ENCODE peak calls at places on chromosomes 11 and 22, in eight cellular contexts. R is upper lobe of right lung, B is body of pancreas, A is ovary, W is transverse colon, Y is H9, O is left ventricle myocardium inferior, Z is cardiac muscle cell. X is an unnamed sample.

GRCh38 chr22:39205344-39206021 is 39.3 kb downstream of the PDGFB start:
- DNase-seq in R (peak; percentile 41), B (no peak), A (no peak), W (no peak), Y (peak; percentile 33), O (no peak), Z (no peak), X (peak; percentile 48)

GRCh38 chr11:3853935-3854659 is 1.4 kb upstream of the STIM1 start:
- DNase-seq in R (no peak), B (peak; percentile 32), A (no peak), W (peak; percentile 60), Y (no peak), O (peak; percentile 21), Z (no peak), X (no peak)

GRCh38 chr11:67312187-67313021 is 9.1 kb downstream of the SSH3 start:
- DNase-seq in R (peak; percentile 71), B (no peak), A (no peak), W (peak; percentile 85), Y (no peak), O (no peak), Z (no peak), X (peak; percentile 93)

GRCh38 chr22:44023404-44024287 is 456 bp upstream of the PARVB start:
- DNase-seq in R (peak; percentile 77), B (peak; percentile 50), A (peak; percentile 36), W (peak; percentile 50), Y (peak; percentile 42), O (peak; percentile 76), Z (peak; percentile 65), X (no peak)

GRCh38 chr22:36081023-36081431 is 52.4 kb upstream of the RBFOX2 start:
- DNase-seq in R (no peak), B (no peak), A (no peak), W (peak; percentile 26), Y (no peak), O (no peak), Z (no peak), X (peak; percentile 43)

GRCh38 chr11:47216141-47216798 is 1.5 kb downstream of the DDB2 start:
- DNase-seq in R (no peak), B (peak; percentile 52), A (peak; percentile 45), W (peak; percentile 68), Y (no peak), O (no peak), Z (peak; percentile 62), X (peak; percentile 54)

GRCh38 chr11:107780775-107781174 is 68.9 kb upstream of the SLN start:
- DNase-seq in R (no peak), B (no peak), A (no peak), W (no peak), Y (no peak), O (no peak), Z (no peak), X (no peak)

GRCh38 chr22:19178659-19179471 is at the start of gene SLC25A1:
- DNase-seq in R (peak; percentile 97), B (peak; percentile 98), A (peak; percentile 93), W (peak; percentile 96), Y (peak; percentile 91), O (peak; percentile 94), Z (peak; percentile 94), X (peak; percentile 72)

GRCh38 chr11:44617671-44618461 is 52.4 kb downstream of the CD82 start:
- DNase-seq in R (no peak), B (no peak), A (no peak), W (peak; percentile 6), Y (no peak), O (no peak), Z (no peak), X (no peak)

GRCh38 chr11:128692750-128693578 is 908 bp upstream of the FLI1 start:
- DNase-seq in R (peak; percentile 73), B (no peak), A (no peak), W (peak; percentile 27), Y (peak; percentile 58), O (no peak), Z (no peak), X (no peak)

GRCh38 chr11:69962152-69962551 is 116.0 kb upstream of the ANO1 start:
- DNase-seq in R (no peak), B (no peak), A (no peak), W (peak; percentile 29), Y (no peak), O (no peak), Z (no peak), X (peak; percentile 79)

GRCh38 chr11:66136752-66137123 is 66.7 kb downstream of the PACS1 start:
- DNase-seq in R (no peak), B (peak; percentile 21), A (no peak), W (no peak), Y (no peak), O (no peak), Z (no peak), X (no peak)

GRCh38 chr11:122721201-122721963 is 65.9 kb downstream of the UBASH3B start:
- DNase-seq in R (no peak), B (no peak), A (no peak), W (no peak), Y (no peak), O (no peak), Z (no peak), X (no peak)

GRCh38 chr11:47514825-47515647 is 37.9 kb downstream of the CELF1 start:
- DNase-seq in R (no peak), B (no peak), A (no peak), W (no peak), Y (peak; percentile 16), O (no peak), Z (no peak), X (peak; percentile 75)

GRCh38 chr11:14676068-14676467 is 32.5 kb downstream of the PDE3B start:
- DNase-seq in R (no peak), B (no peak), A (no peak), W (no peak), Y (no peak), O (no peak), Z (no peak), X (no peak)

GRCh38 chr22:17734197-17734596 is 40.1 kb downstream of the BID start:
- DNase-seq in R (no peak), B (no peak), A (no peak), W (no peak), Y (no peak), O (no peak), Z (no peak), X (no peak)

GRCh38 chr11:133900176-133901105 is 55.1 kb upstream of the SPATA19 start:
- DNase-seq in R (no peak), B (no peak), A (no peak), W (no peak), Y (no peak), O (no peak), Z (no peak), X (no peak)

GRCh38 chr11:77083553-77084245 is 16.9 kb downstream of the CAPN5 start:
- DNase-seq in R (peak; percentile 50), B (no peak), A (peak; percentile 15), W (peak; percentile 7), Y (no peak), O (no peak), Z (no peak), X (no peak)

GRCh38 chr11:1120532-1121342 is 37.0 kb upstream of the MUC5AC start:
- DNase-seq in R (no peak), B (no peak), A (no peak), W (peak; percentile 4), Y (no peak), O (no peak), Z (no peak), X (no peak)

GRCh38 chr11:112292188-112292587 is 31.5 kb upstream of the PLET1 start:
- DNase-seq in R (no peak), B (no peak), A (no peak), W (no peak), Y (no peak), O (no peak), Z (no peak), X (no peak)
- H3K27ac ChIP-seq in R (no peak overlapping the region), B (no peak overlapping the region), A (no peak overlapping the region), W (peak overlapping the region; percentile 79), Y (no peak overlapping the region), O (peak overlapping the region; percentile 84), Z (no peak overlapping the region), X (no peak overlapping the region)

DNA sequence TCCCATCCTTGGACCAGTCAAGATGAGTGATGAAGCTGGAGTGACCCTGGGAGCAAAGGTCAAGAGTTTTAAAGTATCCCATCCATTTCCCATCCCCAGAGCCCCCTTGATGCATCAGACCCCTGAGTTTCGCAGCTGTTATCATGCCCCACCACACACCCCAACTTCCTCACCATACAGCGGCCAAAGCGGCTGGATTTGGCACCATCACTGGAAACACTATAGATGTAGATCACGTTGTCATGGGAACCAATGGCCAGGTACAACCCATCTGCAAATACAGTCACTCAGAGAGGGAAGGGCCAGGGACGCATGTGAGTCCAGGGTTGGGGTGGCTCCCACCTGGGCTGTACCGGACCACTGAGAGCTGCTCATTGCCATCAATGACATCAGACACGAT is 2.1 kb upstream of the MTA2 start:
- DNase-seq in R (no peak), B (no peak), A (no peak), W (no peak), Y (no peak), O (no peak), Z (no peak), X (no peak)
- H3K4me1 ChIP-seq in R (peaks cover 21% of the 10 kb centered on the region), B (peaks cover 34% of the 10 kb centered on the region), A (peaks cover 9% of the 10 kb centered on the region), W (peaks cover 43% of the 10 kb centered on the region), Y (peaks cover 8% of the 10 kb centered on the region), O (peaks cover 44% of the 10 kb centered on the region), Z (peaks cover 24% of the 10 kb centered on the region), X (peaks cover 2% of the 10 kb centered on the region)

GRCh38 chr11:110829873-110830272 is 117.6 kb upstream of the ARHGAP20 start:
- DNase-seq in R (no peak), B (no peak), A (no peak), W (no peak), Y (no peak), O (no peak), Z (no peak), X (no peak)
- TF ChIP-seq CTCF in R (no peak), B (no peak), A (no peak), W (no peak), Y (no peak), O (no peak), Z (no peak), X (no peak)

GRCh38 chr11:96652516-96652915 is 262.7 kb downstream of the JRKL start:
- DNase-seq in R (no peak), B (no peak), A (no peak), W (no peak), Y (no peak), O (no peak), Z (no peak), X (no peak)

GRCh38 chr11:96655474-96655873 is 265.7 kb downstream of the JRKL start:
- DNase-seq in R (no peak), B (no peak), A (no peak), W (no peak), Y (no peak), O (no peak), Z (no peak), X (no peak)

GRCh38 chr11:96664108-96664507 is 274.3 kb downstream of the JRKL start:
- DNase-seq in R (no peak), B (no peak), A (no peak), W (no peak), Y (no peak), O (no peak), Z (no peak), X (no peak)

DNA sequence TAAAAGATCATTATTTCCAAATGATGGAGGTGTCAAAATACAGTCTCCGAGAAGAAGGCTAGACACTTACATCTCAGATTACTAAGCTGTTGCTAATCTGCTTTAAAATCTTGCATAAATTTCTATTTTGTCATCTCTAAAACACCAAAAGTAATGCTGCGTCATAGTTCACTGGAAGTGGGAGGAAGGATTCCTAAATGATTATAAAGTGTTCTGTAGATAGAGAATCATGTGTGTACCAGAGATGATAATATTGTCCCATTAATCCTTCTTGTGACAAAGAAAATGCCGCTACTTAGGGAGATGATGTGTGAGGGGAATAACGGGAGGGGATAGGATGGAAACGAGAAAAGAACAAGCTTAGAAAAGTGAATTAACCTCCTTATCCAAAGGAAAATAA is 268.6 kb downstream of the JRKL start:
- DNase-seq in R (no peak), B (no peak), A (no peak), W (no peak), Y (no peak), O (no peak), Z (no peak), X (no peak)
- H3K27ac ChIP-seq in R (no peak overlapping the region), B (no peak overlapping the region), A (no peak overlapping the region), W (no peak overlapping the region), Y (no peak overlapping the region), O (no peak overlapping the region), Z (no peak overlapping the region), X (no peak overlapping the region)